ENCODE peak calls at places on chromosomes 3 and 15, in six cellular contexts. C is Panc1; N is astrocyte; M is GM23338; F is transverse colon; S is CD4-positive, alpha-beta T cell. Y is an unnamed sample. For H3K27me3, the result is how much of the 10 kb centered on the place peaks cover.

GRCh38 chr3:33211444-33211843 is 7.2 kb downstream of the SUSD5 start:
- DNase-seq in C (peak), N (peak), M (no peak), F (no peak), S (no peak), Y (peak)

GRCh38 chr15:90086868-90087268 is 15.4 kb downstream of the IDH2 start:
- DNase-seq in C (no peak), N (no peak), M (peak), F (peak), S (peak), Y (no peak)

GRCh38 chr3:27080126-27080525 is 289.1 kb downstream of the NEK10 start:
- DNase-seq in C (no peak), N (no peak), M (no peak), F (no peak), S (no peak), Y (no peak)

GRCh38 chr15:86849563-86849962 is 769.9 kb downstream of the AGBL1 start:
- DNase-seq in C (no peak), N (no peak), M (no peak), F (no peak), S (no peak), Y (no peak)

GRCh38 chr15:50883903-50884302 is 24.6 kb upstream of the AP4E1 start:
- DNase-seq in C (no peak), N (peak), M (no peak), F (peak), S (no peak), Y (peak)

GRCh38 chr3:5061218-5061569 is 60.9 kb upstream of the ARL8B start:
- DNase-seq in C (no peak), N (no peak), M (no peak), F (no peak), S (no peak), Y (no peak)

GRCh38 chr3:194738254-194739093 is 52.8 kb downstream of the FAM43A start:
- DNase-seq in C (no peak), N (peak), M (no peak), F (no peak), S (no peak), Y (no peak)

GRCh38 chr15:72176155-72176554 is 21.4 kb downstream of the GRAMD2A start:
- DNase-seq in C (no peak), N (no peak), M (no peak), F (no peak), S (no peak), Y (no peak)

GRCh38 chr3:137409584-137409983 is 354.5 kb upstream of the SOX14 start:
- DNase-seq in C (no peak), N (no peak), M (peak), F (no peak), S (no peak), Y (no peak)

GRCh38 chr15:52013151-52013791 is 5.7 kb upstream of the MAPK6 start:
- DNase-seq in C (peak), N (peak), M (no peak), F (no peak), S (no peak), Y (peak)

GRCh38 chr3:53570709-53571108 is 76.3 kb downstream of the CACNA1D start:
- DNase-seq in C (peak), N (peak), M (no peak), F (no peak), S (no peak), Y (no peak)

GRCh38 chr15:34608517-34608916 is 25.1 kb upstream of the GOLGA8B start:
- DNase-seq in C (no peak), N (no peak), M (no peak), F (no peak), S (no peak), Y (no peak)

GRCh38 chr3:33067484-33067883 is 29.5 kb downstream of the GLB1 start:
- DNase-seq in C (no peak), N (peak), M (no peak), F (no peak), S (no peak), Y (peak)

GRCh38 chr3:179956416-179956830 is 80.3 kb downstream of the PEX5L start:
- DNase-seq in C (no peak), N (peak), M (no peak), F (no peak), S (no peak), Y (no peak)

GRCh38 chr15:59074607-59075006 is 30.3 kb upstream of the CCNB2 start:
- DNase-seq in C (no peak), N (no peak), M (no peak), F (no peak), S (no peak), Y (no peak)

GRCh38 chr3:151843275-151843674 is 29.4 kb downstream of the AADAC start:
- DNase-seq in C (no peak), N (no peak), M (no peak), F (no peak), S (no peak), Y (peak)

GRCh38 chr3:136979684-136980083 is 21.9 kb downstream of the IL20RB start:
- DNase-seq in C (no peak), N (peak), M (no peak), F (no peak), S (no peak), Y (no peak)

GRCh38 chr3:149020196-149020838 is 29.0 kb downstream of the GYG1 start:
- DNase-seq in C (no peak), N (peak), M (no peak), F (no peak), S (no peak), Y (no peak)

GRCh38 chr3:150739200-150739863 is 23.6 kb downstream of the SIAH2 start:
- DNase-seq in C (no peak), N (no peak), M (no peak), F (no peak), S (no peak), Y (no peak)

GRCh38 chr15:42371125-42371524 is 11.8 kb downstream of the CAPN3 start:
- DNase-seq in C (no peak), N (no peak), M (peak), F (no peak), S (no peak), Y (no peak)

GRCh38 chr3:32420138-32420981 is 28.7 kb downstream of the CMTM7 start:
- DNase-seq in C (no peak), N (peak), M (peak), F (no peak), S (no peak), Y (peak)

GRCh38 chr3:129047553-129047839 is 13.1 kb upstream of the GP9 start:
- DNase-seq in C (no peak), N (no peak), M (no peak), F (no peak), S (no peak), Y (no peak)

GRCh38 chr3:6962796-6963195 is 101.9 kb downstream of the GRM7 start:
- DNase-seq in C (no peak), N (no peak), M (no peak), F (no peak), S (no peak), Y (no peak)

GRCh38 chr3:100966049-100966471 is 27.2 kb downstream of the ABI3BP start:
- DNase-seq in C (no peak), N (no peak), M (no peak), F (no peak), S (no peak), Y (no peak)

GRCh38 chr3:196989721-196990262 is 21.2 kb upstream of the PIGZ start:
- DNase-seq in C (no peak), N (no peak), M (no peak), F (no peak), S (no peak), Y (no peak)

GRCh38 chr3:195066441-195066841 is 204.5 kb downstream of the XXYLT1 start:
- DNase-seq in C (no peak), N (no peak), M (no peak), F (no peak), S (no peak), Y (no peak)

GRCh38 chr3:177522051-177522450 is 324.8 kb upstream of the TBL1XR1 start:
- DNase-seq in C (no peak), N (peak), M (no peak), F (no peak), S (no peak), Y (no peak)

GRCh38 chr3:51311055-51311454 is 74.0 kb upstream of the MANF start:
- DNase-seq in C (peak), N (peak), M (peak), F (no peak), S (no peak), Y (peak)

GRCh38 chr3:127546970-127547733 is 43.4 kb downstream of the TPRA1 start:
- DNase-seq in C (no peak), N (no peak), M (peak), F (peak), S (no peak), Y (peak)

GRCh38 chr3:118108769-118109168 is 925.9 kb downstream of the IGSF11 start:
- DNase-seq in C (no peak), N (no peak), M (no peak), F (no peak), S (no peak), Y (no peak)

GRCh38 chr15:51270706-51271105 is 67.7 kb downstream of the CYP19A1 start:
- DNase-seq in C (no peak), N (no peak), M (no peak), F (no peak), S (no peak), Y (no peak)

GRCh38 chr3:158912188-158912587 is 110.3 kb downstream of the MFSD1 start:
- DNase-seq in C (no peak), N (no peak), M (peak), F (no peak), S (no peak), Y (no peak)

GRCh38 chr3:49111347-49111746 is 6.8 kb upstream of the QARS1 start:
- DNase-seq in C (no peak), N (no peak), M (no peak), F (no peak), S (no peak), Y (no peak)

GRCh38 chr15:50181983-50182232 is at the start of gene SLC27A2:
- DNase-seq in C (no peak), N (no peak), M (peak), F (peak), S (peak), Y (peak)

GRCh38 chr3:132062535-132062934 is 27.7 kb upstream of the CPNE4 start:
- DNase-seq in C (no peak), N (no peak), M (no peak), F (no peak), S (no peak), Y (no peak)

GRCh38 chr3:21543380-21544075 is 207.5 kb downstream of the ZNF385D start:
- DNase-seq in C (no peak), N (no peak), M (peak), F (no peak), S (no peak), Y (no peak)

GRCh38 chr3:156431334-156432121 is 123.4 kb downstream of the SSR3 start:
- DNase-seq in C (no peak), N (no peak), M (no peak), F (no peak), S (no peak), Y (no peak)

GRCh38 chr3:25916286-25916685 is 126.4 kb downstream of the OXSM start:
- DNase-seq in C (no peak), N (no peak), M (no peak), F (no peak), S (no peak), Y (no peak)

GRCh38 chr15:43433661-43434303 is 59.2 kb downstream of the TP53BP1 start:
- DNase-seq in C (no peak), N (no peak), M (no peak), F (no peak), S (no peak), Y (no peak)

DNA sequence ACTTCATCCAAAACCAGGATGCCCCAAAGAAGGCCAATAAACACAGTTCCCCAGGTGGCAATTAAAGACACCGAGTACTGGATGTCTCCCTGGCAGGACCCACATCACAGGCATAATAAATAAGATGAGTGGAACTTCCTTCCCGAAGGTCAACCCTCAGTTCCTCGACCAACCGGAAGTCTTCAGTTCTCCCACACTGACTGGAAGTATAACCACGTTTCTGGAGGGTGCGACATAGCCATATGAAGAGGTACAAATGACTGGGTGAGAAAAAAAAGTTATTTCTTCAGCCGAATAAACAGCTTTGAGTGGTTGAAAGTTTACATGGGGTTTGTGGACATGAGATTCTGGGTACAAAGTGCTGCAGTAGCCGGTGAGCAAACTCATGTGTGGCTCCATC is 34.6 kb upstream of the MUC13 start:
- DNase-seq in C (no peak), N (no peak), M (no peak), F (no peak), S (no peak), Y (no peak)
- TF ChIP-seq CTCF in C (no peak), N (no peak), M (no peak), F (no peak), S (no peak), Y (no peak)

DNA sequence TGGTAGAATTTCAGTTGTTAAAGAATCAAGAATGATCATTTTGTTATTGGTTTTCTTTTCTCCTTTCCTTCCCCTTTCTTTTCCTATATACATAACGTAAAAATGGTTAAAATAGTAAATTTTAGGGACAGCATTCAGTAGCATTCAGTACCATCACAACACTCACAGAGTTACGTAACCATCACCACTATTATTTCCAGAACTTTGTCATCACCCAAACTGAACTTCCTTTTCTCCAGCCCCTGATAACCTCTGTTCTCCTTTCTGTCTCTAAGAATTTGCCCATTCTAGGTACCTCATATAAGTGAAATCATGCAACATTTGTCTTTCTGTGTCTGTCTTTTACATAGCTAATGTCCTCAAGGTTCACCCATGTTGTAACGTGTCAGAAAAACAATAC is 165.4 kb downstream of the AKAP13 start:
- DNase-seq in C (no peak), N (no peak), M (no peak), F (no peak), S (no peak), Y (no peak)
- H3K27ac ChIP-seq in C (no peak), N (no peak), M (no peak), F (peak), S (no peak), Y (no peak)

GRCh38 chr15:74983725-74984231 is 11.6 kb upstream of the SCAMP5 start:
- DNase-seq in C (no peak), N (no peak), M (no peak), F (no peak), S (no peak), Y (no peak)
- H3K27me3 ChIP-seq in C (under half), N (under half), M (under half), F (under half), S (under half), Y (under half)

DNA sequence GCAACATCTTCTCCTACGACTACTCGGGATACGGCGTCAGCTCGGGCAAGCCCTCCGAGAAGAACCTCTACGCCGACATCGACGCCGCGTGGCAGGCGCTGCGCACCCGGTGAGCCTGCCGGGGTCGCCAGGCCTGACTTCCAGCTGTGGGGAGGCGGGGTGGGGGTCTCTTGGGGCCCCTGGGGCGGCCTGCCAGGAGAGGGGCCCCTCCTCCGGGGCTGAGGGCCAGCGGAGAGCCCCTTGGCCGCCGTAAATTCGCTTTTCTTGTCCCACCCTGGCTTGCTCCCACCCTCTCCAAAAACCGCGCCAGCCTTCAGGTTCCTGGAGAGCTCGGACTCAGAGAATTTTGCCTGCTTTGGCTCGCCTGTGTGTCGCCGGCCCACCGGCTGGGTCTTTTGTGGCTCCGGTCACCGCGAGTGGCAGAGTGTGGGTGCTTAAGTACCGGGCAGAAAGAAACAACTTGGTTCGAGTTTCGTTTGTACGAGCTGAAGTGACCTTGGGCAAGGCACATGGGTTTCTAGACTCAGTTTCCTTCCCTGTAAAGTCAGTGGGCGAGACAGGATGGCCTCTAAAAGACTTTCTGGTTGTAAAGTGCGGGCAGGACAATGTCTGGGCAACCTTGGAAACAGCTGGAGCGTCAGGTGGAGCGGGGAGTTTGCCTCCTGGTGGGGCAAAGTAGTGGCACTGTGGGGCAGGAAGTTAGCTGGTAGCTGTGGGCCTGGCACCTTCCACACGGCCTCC is 971 bp downstream of the ABHD17C start:
- DNase-seq in C (no peak), N (no peak), M (peak), F (peak), S (peak), Y (peak)
- TF ChIP-seq CTCF in C (peak), N (no peak), M (peak), F (peak), S (no peak), Y (peak)

DNA sequence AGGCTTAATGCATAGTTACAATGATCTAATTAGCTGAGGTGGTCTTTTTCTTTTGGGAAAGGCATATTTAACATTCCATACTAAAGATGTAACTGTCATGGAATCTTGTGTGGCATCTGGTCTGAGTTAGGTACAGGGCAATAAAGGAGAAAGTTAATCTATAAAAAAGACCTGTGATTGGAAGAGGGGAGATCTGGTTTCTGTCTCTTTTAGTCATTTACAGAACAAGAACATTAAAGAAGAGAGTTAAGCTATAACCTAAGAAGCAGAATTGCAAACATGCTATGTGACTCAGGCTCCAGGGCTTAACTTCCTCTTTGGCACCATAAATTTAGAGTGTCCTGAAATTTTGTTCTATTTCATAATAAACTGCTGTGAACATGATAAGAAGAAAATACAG is 47.2 kb upstream of the MME start:
- DNase-seq in C (no peak), N (peak), M (peak), F (no peak), S (no peak), Y (peak)
- H3K27ac ChIP-seq in C (no peak), N (no peak), M (no peak), F (no peak), S (no peak), Y (no peak)

GRCh38 chr3:133742351-133743091 is 3.7 kb upstream of the TF start:
- DNase-seq in C (no peak), N (peak), M (no peak), F (no peak), S (no peak), Y (peak)
- H3K27me3 ChIP-seq in C (under half), N (under half), M (under half), F (under half), S (under half), Y (under half)

DNA sequence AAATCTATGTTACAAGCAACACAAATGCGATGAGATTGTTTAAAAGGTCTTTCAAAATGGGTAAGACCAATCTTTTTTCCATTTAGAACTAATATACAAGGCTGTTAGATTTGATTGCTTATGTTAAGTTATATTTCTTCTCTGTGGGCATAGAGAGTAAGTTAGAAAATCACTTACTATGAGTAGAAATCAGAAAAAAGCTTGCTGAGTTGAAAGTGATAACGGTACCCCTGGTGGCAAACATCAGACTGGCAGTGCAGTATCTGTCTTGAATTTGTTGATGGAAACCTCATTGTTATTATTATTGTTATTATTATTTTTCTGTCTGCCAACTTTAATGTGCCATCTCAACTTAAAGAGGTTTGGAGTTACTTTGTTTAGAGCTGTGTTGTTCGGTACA is 12.4 kb downstream of the CLDN11 start:
- DNase-seq in C (no peak), N (no peak), M (no peak), F (no peak), S (no peak), Y (no peak)
- TF ChIP-seq CTCF in C (no peak), N (no peak), M (no peak), F (no peak), S (no peak), Y (no peak)

GRCh38 chr3:188219147-188219546 is 65.2 kb downstream of the LPP start:
- DNase-seq in C (no peak), N (no peak), M (no peak), F (no peak), S (no peak), Y (no peak)
- H3K27ac ChIP-seq in C (no peak), N (no peak), M (no peak), F (peak), S (no peak), Y (no peak)

DNA sequence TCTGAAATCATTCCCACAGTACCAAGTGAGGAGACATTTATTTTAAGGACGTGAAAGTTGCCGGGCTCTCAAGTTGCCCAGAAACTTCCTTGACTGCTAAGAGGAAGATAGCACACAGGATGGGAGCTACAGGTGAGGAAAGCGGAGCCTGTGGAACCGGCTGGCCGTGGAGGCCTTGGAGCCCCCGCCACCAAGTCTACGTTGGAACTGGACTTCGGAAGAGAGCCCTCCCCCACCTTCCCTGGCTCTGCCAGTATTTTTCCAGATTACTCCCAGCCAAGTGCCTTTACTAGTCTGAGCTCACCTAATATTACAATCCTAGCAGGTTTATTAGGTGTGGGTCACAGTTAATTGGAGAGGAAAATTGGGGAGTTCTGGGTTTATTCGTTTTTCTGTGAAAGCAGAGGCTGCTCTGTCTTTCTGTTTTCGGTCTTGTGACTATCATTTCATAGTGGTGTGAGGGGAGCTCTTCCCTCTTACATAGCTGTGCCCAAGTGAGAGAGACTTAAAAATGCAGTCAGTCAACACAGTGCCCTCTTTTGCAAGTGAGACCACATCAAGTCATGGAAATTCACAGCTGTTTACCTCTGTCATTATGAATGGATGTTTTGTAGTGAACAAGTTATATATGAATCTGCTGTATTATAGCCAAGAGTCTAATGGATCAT is 6.8 kb downstream of the BOC start:
- DNase-seq in C (no peak), N (no peak), M (no peak), F (no peak), S (no peak), Y (no peak)
- H3K27me3 ChIP-seq in C (under half), N (under half), M (under half), F (under half), S (under half), Y (under half)

Y was measured in cardiac muscle cell.